ENCODE peak calls at places on chromosomes 11 and 22, in six cellular contexts. W, F, Y, J, C and B are unnamed samples.

GRCh38 chr11:125180413-125181305 is 16.1 kb downstream of the PKNOX2 start:
- DNase-seq in C (no peak), J (no peak), F (no peak), W (no peak), Y (no peak), B (no peak)

GRCh38 chr11:66068923-66069714 is 953 bp upstream of the PACS1 start:
- DNase-seq in Y (peak; percentile 40), J (no peak), W (no peak), F (peak; percentile 75), C (peak; percentile 87), B (peak; percentile 53)

GRCh38 chr11:131609317-131609716 is 238.9 kb downstream of the NTM start:
- DNase-seq in W (no peak), J (no peak), Y (no peak), C (peak; percentile 34), F (peak; percentile 94), B (no peak)

GRCh38 chr11:111843659-111844058 is 27.7 kb downstream of the ALG9 start:
- DNase-seq in C (no peak), Y (no peak), F (no peak), W (no peak), J (no peak), B (no peak)

GRCh38 chr11:35009941-35010337 is 93.5 kb downstream of the PDHX start:
- DNase-seq in W (no peak), J (no peak), Y (no peak), F (no peak), C (no peak), B (no peak)

GRCh38 chr22:46652930-46653331 is 32.7 kb downstream of the GRAMD4 start:
- DNase-seq in F (no peak), J (no peak), W (no peak), C (no peak), Y (no peak), B (no peak)

GRCh38 chr11:130858215-130858614 is 58.1 kb downstream of the SNX19 start:
- DNase-seq in F (no peak), C (no peak), J (no peak), W (no peak), Y (no peak), B (no peak)

GRCh38 chr11:91394718-91395414 is 829.8 kb upstream of the FAT3 start:
- DNase-seq in F (no peak), W (no peak), Y (no peak), J (no peak), C (no peak), B (no peak)

GRCh38 chr11:110979696-110980095 is 265.8 kb upstream of the POU2AF2 start:
- DNase-seq in J (no peak), Y (no peak), F (no peak), C (no peak), W (no peak), B (no peak)

GRCh38 chr11:118126082-118126838 is 26.4 kb downstream of the SCN4B start:
- DNase-seq in W (no peak), J (no peak), F (no peak), C (peak; percentile 12), Y (no peak), B (no peak)

GRCh38 chr22:49494555-49494954 is 333.1 kb downstream of the BRD1 start:
- DNase-seq in Y (no peak), C (no peak), F (no peak), W (no peak), J (no peak), B (no peak)

GRCh38 chr11:10365045-10365444 is 60.2 kb downstream of the ADM start:
- DNase-seq in F (no peak), Y (no peak), C (no peak), W (no peak), J (no peak), B (no peak)

GRCh38 chr11:64856382-64857227 is 12.2 kb upstream of the CDC42BPG start:
- DNase-seq in J (peak; percentile 60), C (peak; percentile 94), Y (peak; percentile 22), W (no peak), F (peak; percentile 88), B (peak; percentile 89)

GRCh38 chr22:49230194-49230577 is 597.5 kb downstream of the BRD1 start:
- DNase-seq in Y (no peak), W (no peak), F (no peak), J (no peak), C (no peak), B (no peak)

GRCh38 chr11:35927067-35927466 is 16.8 kb upstream of the LDLRAD3 start:
- DNase-seq in W (no peak), J (no peak), Y (no peak), C (no peak), F (no peak), B (no peak)

GRCh38 chr11:69101100-69101791 is 52.5 kb downstream of the TPCN2 start:
- DNase-seq in F (peak; percentile 93), Y (peak; percentile 28), W (peak; percentile 42), J (peak; percentile 32), C (peak; percentile 79), B (peak; percentile 70)

GRCh38 chr11:86940122-86940777 is 14.9 kb downstream of the FZD4 start:
- DNase-seq in W (no peak), Y (no peak), F (no peak), C (no peak), J (no peak), B (no peak)

GRCh38 chr11:689630-690029 is 5.4 kb downstream of the DEAF1 start:
- DNase-seq in F (no peak), W (no peak), J (peak; percentile 71), C (no peak), Y (no peak), B (no peak)

GRCh38 chr11:77446911-77447629 is 26.8 kb downstream of the PAK1 start:
- DNase-seq in Y (peak; percentile 31), F (no peak), C (no peak), J (no peak), W (no peak), B (no peak)

GRCh38 chr11:19910931-19911330 is 198.3 kb downstream of the NAV2 start:
- DNase-seq in Y (no peak), F (no peak), C (no peak), J (no peak), W (no peak), B (no peak)

GRCh38 chr11:113161671-113162589 is 152.5 kb upstream of the TTC12 start:
- DNase-seq in C (no peak), W (no peak), F (no peak), Y (no peak), J (no peak), B (no peak)

GRCh38 chr11:932435-932834 is 6.8 kb downstream of the AP2A2 start:
- DNase-seq in J (peak; percentile 50), F (no peak), C (no peak), Y (no peak), W (no peak), B (no peak)

GRCh38 chr11:69818243-69819108 is 740 bp downstream of the FGF3 start:
- DNase-seq in F (no peak), J (no peak), W (no peak), C (no peak), Y (no peak), B (no peak)

GRCh38 chr22:46951973-46952372 is 189.5 kb downstream of the TBC1D22A start:
- DNase-seq in J (no peak), C (no peak), W (no peak), Y (no peak), F (no peak), B (no peak)

GRCh38 chr11:94449437-94449836 is 44.2 kb downstream of the MRE11 start:
- DNase-seq in Y (no peak), J (no peak), F (peak; percentile 3), C (peak; percentile 67), W (no peak), B (peak; percentile 57)

GRCh38 chr22:46090631-46091201 is 59.6 kb upstream of the PPARA start:
- DNase-seq in W (no peak), Y (no peak), C (peak; percentile 60), J (no peak), F (peak; percentile 63), B (no peak)

GRCh38 chr11:129412501-129412900 is 36.9 kb downstream of the BARX2 start:
- DNase-seq in J (no peak), W (no peak), C (no peak), Y (no peak), F (no peak), B (no peak)

GRCh38 chr11:117011541-117011908 is 86.7 kb downstream of the SIK3 start:
- DNase-seq in J (no peak), C (no peak), F (no peak), W (no peak), Y (no peak), B (no peak)

GRCh38 chr11:65260756-65261590 is 789 bp upstream of the POLA2 start:
- DNase-seq in C (no peak), J (no peak), Y (no peak), F (peak; percentile 35), W (no peak), B (no peak)

GRCh38 chr22:42179616-42180015 is 49.0 kb upstream of the CYP2D6 start:
- DNase-seq in W (no peak), F (peak; percentile 92), J (no peak), C (peak; percentile 96), Y (no peak), B (no peak)

GRCh38 chr22:39954584-39955055 is 5.6 kb upstream of the TMA7B start:
- DNase-seq in F (peak; percentile 36), W (no peak), J (no peak), C (peak; percentile 77), Y (no peak), B (peak; percentile 2)